ENCODE peak calls at places on chromosomes 6 and 20, in six cellular contexts. L is endodermal cell; X is stimulated activated CD4-positive, alpha-beta T cell treated with anti-CD3 and anti-CD28 coated beads, TNF-alpha, amount 100 ng/mL, for 24 hours; S is activated T-cell treated with anti-CD3 and anti-CD28 coated beads for 1 hour; Y is RPMI7951; I is esophagus squamous epithelium. A is an unnamed sample.
A peak's percentile ranks its signal among the peaks of the same experiment; 100 is the strongest.

GRCh38 chr6:20583447-20583806 is 49.2 kb downstream of the CDKAL1 start:
- DNase-seq in Y (no peak), I (no peak), L (no peak), X (no peak), S (no peak), A (no peak)

GRCh38 chr20:38202982-38203293 is 37.9 kb upstream of the TGM2 start:
- DNase-seq in X (no peak), L (peak; percentile 34), S (no peak), I (no peak), Y (peak; percentile 65), A (no peak)

GRCh38 chr6:138107078-138107751 is at the start of gene PERP:
- DNase-seq in L (peak; percentile 85), Y (peak; percentile 76), X (peak; percentile 54), S (peak; percentile 65), I (no peak), A (no peak)

GRCh38 chr6:111914617-111915016 is 41.4 kb upstream of the FYN start:
- DNase-seq in X (no peak), L (no peak), Y (no peak), I (no peak), S (no peak), A (no peak)

GRCh38 chr6:129929433-129929832 is 68.3 kb upstream of the TMEM244 start:
- DNase-seq in S (no peak), X (no peak), Y (peak; percentile 81), L (no peak), I (no peak), A (no peak)

GRCh38 chr6:25732468-25733198 is 21.9 kb upstream of the SLC17A4 start:
- DNase-seq in I (no peak), X (no peak), S (no peak), Y (no peak), L (peak; percentile 91), A (no peak)

GRCh38 chr6:106974999-106975698 is 620 bp upstream of the CD24 start:
- DNase-seq in X (no peak), I (peak; percentile 14), L (peak; percentile 87), S (no peak), Y (peak; percentile 24), A (no peak)

GRCh38 chr6:8707956-8708772 is 272.8 kb upstream of the SLC35B3 start:
- DNase-seq in X (no peak), I (no peak), L (peak; percentile 57), S (no peak), Y (peak; percentile 19), A (no peak)

GRCh38 chr20:58647814-58648501 is 3.1 kb upstream of the STX16 start:
- DNase-seq in X (no peak), L (peak; percentile 29), Y (peak; percentile 90), I (no peak), S (no peak), A (no peak)

GRCh38 chr6:103002282-103002681 is 1608.8 kb downstream of the GRIK2 start:
- DNase-seq in Y (no peak), S (no peak), I (no peak), L (no peak), X (no peak), A (no peak)

GRCh38 chr20:57564180-57564802 is 3.4 kb downstream of the PCK1 start:
- DNase-seq in Y (no peak), I (no peak), L (no peak), X (no peak), S (no peak), A (no peak)

GRCh38 chr20:57819981-57820380 is 110.2 kb upstream of the PMEPA1 start:
- DNase-seq in X (no peak), S (no peak), L (no peak), Y (no peak), I (no peak), A (no peak)

GRCh38 chr6:145247677-145248419 is 487.5 kb downstream of the EPM2A start:
- DNase-seq in S (no peak), Y (peak; percentile 76), I (no peak), L (no peak), X (no peak), A (no peak)

GRCh38 chr6:23656826-23657225 is 469.2 kb upstream of the NRSN1 start:
- DNase-seq in S (no peak), L (no peak), I (no peak), Y (no peak), X (no peak), A (no peak)